ENCODE peak calls at places on chromosomes 2 and 18, in four cellular contexts. One of them, this sample, is unnamed.

GRCh38 chr18:43563780-43564179 is 286.5 kb upstream of the SYT4 start:
- DNase-seq in heart right ventricle: peak
- DNase-seq in OCI-LY7: peak
- DNase-seq in WTC11: no peak
- DNase-seq in this sample: peak

GRCh38 chr2:145771526-145771925 is 1251.6 kb upstream of the ZEB2 start:
- DNase-seq in WTC11: no peak
- DNase-seq in OCI-LY7: peak
- DNase-seq in heart right ventricle: no peak
- DNase-seq in this sample: no peak

GRCh38 chr2:196453613-196454047 is 185.9 kb upstream of the CCDC150 start:
- DNase-seq in WTC11: peak
- DNase-seq in heart right ventricle: peak
- DNase-seq in OCI-LY7: peak
- DNase-seq in this sample: peak

GRCh38 chr18:34647251-34647650 is 62.8 kb upstream of the DTNA start:
- DNase-seq in OCI-LY7: peak
- DNase-seq in WTC11: peak
- DNase-seq in heart right ventricle: no peak
- DNase-seq in this sample: no peak

GRCh38 chr2:177391822-177392372 is 676 bp upstream of the AGPS start:
- DNase-seq in WTC11: no peak
- DNase-seq in heart right ventricle: no peak
- DNase-seq in OCI-LY7: no peak
- DNase-seq in this sample: no peak

GRCh38 chr2:146130290-146130689 is 1610.4 kb upstream of the ZEB2 start:
- DNase-seq in WTC11: no peak
- DNase-seq in OCI-LY7: no peak
- DNase-seq in heart right ventricle: no peak
- DNase-seq in this sample: no peak

GRCh38 chr18:7269903-7270302 is 39.0 kb downstream of the LRRC30 start:
- DNase-seq in OCI-LY7: no peak
- DNase-seq in WTC11: no peak
- DNase-seq in heart right ventricle: no peak
- DNase-seq in this sample: no peak

GRCh38 chr18:79353238-79353637 is 42.5 kb upstream of the NFATC1 start:
- DNase-seq in heart right ventricle: no peak
- DNase-seq in OCI-LY7: no peak
- DNase-seq in WTC11: peak
- DNase-seq in this sample: peak

GRCh38 chr18:25099838-25100393 is 252.1 kb downstream of the ZNF521 start:
- DNase-seq in heart right ventricle: no peak
- DNase-seq in WTC11: no peak
- DNase-seq in OCI-LY7: no peak
- DNase-seq in this sample: no peak

GRCh38 chr2:158740127-158740526 is 55.0 kb upstream of the DAPL1 start:
- DNase-seq in WTC11: no peak
- DNase-seq in OCI-LY7: no peak
- DNase-seq in heart right ventricle: no peak
- DNase-seq in this sample: no peak

GRCh38 chr2:86476092-86476491 is 34.9 kb downstream of the KDM3A start:
- DNase-seq in WTC11: no peak
- DNase-seq in heart right ventricle: no peak
- DNase-seq in OCI-LY7: no peak
- DNase-seq in this sample: no peak

DNA sequence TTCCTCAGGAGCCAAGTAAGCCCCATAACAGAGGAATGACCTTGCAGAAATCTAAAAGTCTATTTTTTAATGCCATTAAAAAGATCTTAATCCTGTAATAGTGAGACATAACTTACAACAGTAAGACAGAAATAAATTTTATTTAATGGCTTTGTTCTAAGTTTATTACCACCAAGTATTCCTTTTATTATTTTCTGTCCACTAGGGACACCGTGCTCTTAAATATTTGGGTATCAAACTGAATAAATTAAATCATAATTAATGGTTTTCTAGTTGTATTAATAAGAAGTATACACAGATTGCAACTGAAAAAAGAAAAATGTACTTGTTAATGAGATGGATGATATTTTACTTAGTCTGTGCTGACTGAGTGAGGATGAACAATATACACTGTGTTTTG is 3.1 kb upstream of the B4GALT6 start:
- DNase-seq in heart right ventricle: no peak
- DNase-seq in OCI-LY7: no peak
- DNase-seq in WTC11: no peak
- DNase-seq in this sample: no peak
- TF ChIP-seq CTCF in heart right ventricle: no peak
- TF ChIP-seq CTCF in OCI-LY7: peak
- TF ChIP-seq CTCF in WTC11: no peak
- TF ChIP-seq CTCF in this sample: peak

DNA sequence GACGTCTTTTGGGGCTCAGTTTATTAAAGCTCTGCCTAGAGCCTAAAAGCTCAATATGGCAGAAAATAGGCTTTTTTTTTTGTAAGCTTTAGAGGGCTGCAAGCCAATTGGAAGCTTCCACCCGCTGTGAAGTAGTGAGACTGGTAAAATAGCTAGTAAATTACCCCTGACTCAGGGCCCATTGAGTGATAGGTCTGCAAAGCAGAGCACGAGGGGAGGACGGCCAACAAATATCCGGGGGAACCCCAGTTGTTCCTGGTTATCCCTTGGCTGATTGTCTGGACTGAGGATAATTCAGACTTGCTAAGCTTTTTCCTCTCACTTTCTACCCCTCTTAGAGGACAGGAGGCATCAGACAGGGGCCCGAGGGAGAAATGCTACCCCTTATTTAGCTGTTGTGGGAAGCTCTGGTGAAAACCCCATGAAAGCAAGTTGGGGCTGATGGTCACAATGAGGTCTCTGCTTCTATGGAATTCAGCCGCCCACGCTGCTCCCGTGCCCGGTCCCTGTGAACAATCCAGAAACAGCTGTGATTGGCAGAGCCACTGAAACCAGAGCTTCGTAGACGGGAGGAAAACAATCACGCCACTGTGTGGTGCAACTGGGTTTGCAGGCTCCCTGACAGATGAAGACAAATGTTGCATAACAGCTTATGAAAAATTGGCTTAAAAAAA is 141.9 kb upstream of the LGALSL start:
- DNase-seq in OCI-LY7: peak
- DNase-seq in heart right ventricle: peak
- DNase-seq in WTC11: no peak
- DNase-seq in this sample: peak
- TF ChIP-seq CTCF in OCI-LY7: peak
- TF ChIP-seq CTCF in heart right ventricle: peak
- TF ChIP-seq CTCF in WTC11: no peak
- TF ChIP-seq CTCF in this sample: no peak

GRCh38 chr2:43022896-43023295 is 203.5 kb downstream of the ZFP36L2 start:
- DNase-seq in OCI-LY7: no peak
- DNase-seq in heart right ventricle: no peak
- DNase-seq in WTC11: no peak
- DNase-seq in this sample: no peak

GRCh38 chr2:43020990-43021677 is 205.3 kb downstream of the ZFP36L2 start:
- DNase-seq in OCI-LY7: no peak
- DNase-seq in heart right ventricle: no peak
- DNase-seq in WTC11: no peak
- DNase-seq in this sample: no peak

GRCh38 chr2:43023791-43024514 is 202.5 kb downstream of the ZFP36L2 start:
- DNase-seq in heart right ventricle: no peak
- DNase-seq in WTC11: no peak
- DNase-seq in OCI-LY7: no peak
- DNase-seq in this sample: no peak

GRCh38 chr2:43020296-43020695 is 206.1 kb downstream of the ZFP36L2 start:
- DNase-seq in OCI-LY7: no peak
- DNase-seq in heart right ventricle: no peak
- DNase-seq in WTC11: no peak
- DNase-seq in this sample: no peak

DNA sequence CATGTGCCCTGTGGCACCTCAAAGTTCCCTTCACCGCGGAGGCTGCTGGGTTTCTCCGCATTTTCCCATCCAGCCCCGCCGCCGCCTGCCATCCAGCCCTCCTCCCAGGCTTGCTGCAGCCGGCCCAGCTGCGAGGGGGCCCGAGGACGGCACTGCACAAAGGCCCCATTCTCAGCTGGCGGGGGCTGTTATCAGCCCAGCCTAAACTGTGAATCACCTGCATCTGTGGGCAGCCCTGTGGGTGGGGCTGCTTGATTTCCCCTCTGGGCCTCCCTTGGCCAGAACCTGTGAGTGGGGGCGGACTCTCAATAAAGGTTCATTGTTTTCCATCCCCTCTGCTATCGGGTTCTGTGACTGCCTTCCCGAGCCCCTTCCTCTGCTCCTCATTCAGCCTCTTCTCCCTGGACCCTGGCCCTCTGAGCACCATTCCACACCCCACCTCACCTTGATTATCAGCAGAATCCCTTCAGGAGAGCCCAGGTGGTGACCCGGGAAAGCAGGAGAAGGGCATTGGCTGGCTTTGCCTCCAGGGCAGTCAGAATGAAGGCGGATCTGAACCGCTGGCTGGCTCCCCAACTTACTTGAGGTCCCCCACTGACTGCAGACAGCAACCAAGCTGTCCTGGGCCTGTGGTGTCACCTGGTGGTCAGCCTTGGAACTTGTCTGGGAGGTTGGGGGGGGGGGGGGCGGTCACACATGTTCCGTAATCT is 204.5 kb downstream of the ZFP36L2 start:
- DNase-seq in OCI-LY7: peak
- DNase-seq in heart right ventricle: no peak
- DNase-seq in WTC11: peak
- DNase-seq in this sample: no peak
- TF ChIP-seq CTCF in OCI-LY7: peak
- TF ChIP-seq CTCF in heart right ventricle: no peak
- TF ChIP-seq CTCF in WTC11: peak
- TF ChIP-seq CTCF in this sample: peak

GRCh38 chr2:78782196-78782595 is 243.3 kb upstream of the REG3G start:
- DNase-seq in WTC11: no peak
- DNase-seq in heart right ventricle: no peak
- DNase-seq in OCI-LY7: no peak
- DNase-seq in this sample: no peak
- TF ChIP-seq CTCF in WTC11: no peak
- TF ChIP-seq CTCF in heart right ventricle: no peak
- TF ChIP-seq CTCF in OCI-LY7: no peak
- TF ChIP-seq CTCF in this sample: no peak

DNA sequence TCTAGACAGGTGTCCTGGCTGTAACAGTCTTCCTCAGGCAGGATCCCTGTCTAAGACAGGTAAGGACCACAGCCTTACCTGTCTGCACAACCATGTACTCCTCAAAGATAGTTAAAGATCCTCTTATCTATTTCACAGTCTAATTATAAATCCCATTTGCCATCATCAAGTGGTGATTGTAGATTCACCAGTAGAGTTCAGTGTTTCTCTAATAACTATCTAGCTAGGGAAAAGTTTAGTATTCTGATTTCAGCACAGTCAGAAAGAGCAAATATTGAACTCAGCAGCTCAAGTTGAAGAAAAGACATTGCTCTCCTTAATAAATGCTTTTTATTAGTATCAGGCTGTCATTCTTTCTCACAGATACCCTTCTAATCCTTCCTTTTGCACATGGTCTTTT is 1305.5 kb upstream of the NXPH2 start:
- DNase-seq in OCI-LY7: no peak
- DNase-seq in heart right ventricle: no peak
- DNase-seq in WTC11: no peak
- DNase-seq in this sample: no peak
- TF ChIP-seq CTCF in OCI-LY7: no peak
- TF ChIP-seq CTCF in heart right ventricle: no peak
- TF ChIP-seq CTCF in WTC11: no peak
- TF ChIP-seq CTCF in this sample: no peak

DNA sequence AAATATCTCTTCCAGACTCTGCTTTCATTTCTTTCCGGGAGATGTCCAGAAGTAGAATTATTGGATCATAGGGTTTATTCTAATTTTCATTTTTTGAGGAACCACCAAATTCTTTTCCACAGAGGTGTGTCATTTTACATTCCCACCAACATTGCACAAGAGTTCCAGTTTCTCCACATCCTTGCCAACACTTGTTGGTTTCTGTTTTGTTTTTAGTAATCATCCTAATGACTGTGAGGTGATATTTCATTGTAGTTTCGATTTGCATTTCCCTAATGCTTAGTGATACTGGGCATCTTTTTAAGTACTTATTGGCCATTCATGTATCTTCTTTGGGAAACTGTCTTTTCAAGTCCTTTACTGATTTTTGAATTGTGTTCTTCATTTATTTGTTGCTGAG is 513.1 kb downstream of the PARD3B start:
- DNase-seq in WTC11: no peak
- DNase-seq in heart right ventricle: no peak
- DNase-seq in OCI-LY7: no peak
- DNase-seq in this sample: no peak
- TF ChIP-seq CTCF in WTC11: no peak
- TF ChIP-seq CTCF in heart right ventricle: no peak
- TF ChIP-seq CTCF in OCI-LY7: no peak
- TF ChIP-seq CTCF in this sample: no peak

GRCh38 chr2:118855451-118856279 is 8.2 kb upstream of the EN1 start:
- DNase-seq in WTC11: peak
- DNase-seq in heart right ventricle: peak
- DNase-seq in OCI-LY7: peak
- DNase-seq in this sample: peak
- TF ChIP-seq CTCF in WTC11: peak
- TF ChIP-seq CTCF in heart right ventricle: peak
- TF ChIP-seq CTCF in OCI-LY7: peak
- TF ChIP-seq CTCF in this sample: peak

GRCh38 chr2:55157474-55157884 is 74.6 kb downstream of the CLHC1 start:
- DNase-seq in heart right ventricle: no peak
- DNase-seq in WTC11: no peak
- DNase-seq in OCI-LY7: no peak
- DNase-seq in this sample: no peak
- TF ChIP-seq CTCF in heart right ventricle: no peak
- TF ChIP-seq CTCF in WTC11: no peak
- TF ChIP-seq CTCF in OCI-LY7: no peak
- TF ChIP-seq CTCF in this sample: no peak

GRCh38 chr2:73176881-73177644 is 25.3 kb upstream of the NOTO start:
- DNase-seq in OCI-LY7: peak
- DNase-seq in WTC11: peak
- DNase-seq in heart right ventricle: peak
- DNase-seq in this sample: peak
- TF ChIP-seq CTCF in OCI-LY7: peak
- TF ChIP-seq CTCF in WTC11: peak
- TF ChIP-seq CTCF in heart right ventricle: peak
- TF ChIP-seq CTCF in this sample: peak

DNA sequence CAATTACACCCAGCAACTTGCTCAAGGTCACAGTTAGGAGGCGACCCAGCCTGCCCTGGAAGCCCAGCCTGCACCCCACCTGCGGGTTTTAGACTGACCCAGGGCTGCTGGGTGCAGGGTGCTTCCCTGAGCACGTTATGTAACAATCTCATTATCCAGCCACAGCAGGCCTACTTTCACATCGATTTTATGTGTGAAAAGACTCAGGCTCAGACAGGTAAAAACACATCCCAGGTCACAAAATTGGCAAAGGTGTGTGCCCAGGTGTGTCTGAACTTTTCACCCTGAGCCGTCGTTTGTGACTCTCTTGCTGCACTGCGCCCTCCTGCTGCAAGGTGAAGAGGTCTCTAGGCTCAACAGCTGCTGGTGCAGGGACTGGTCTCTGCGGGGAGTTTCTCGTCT is 668.2 kb upstream of the HS6ST1 start:
- DNase-seq in WTC11: no peak
- DNase-seq in heart right ventricle: no peak
- DNase-seq in OCI-LY7: no peak
- DNase-seq in this sample: no peak
- TF ChIP-seq CTCF in WTC11: no peak
- TF ChIP-seq CTCF in heart right ventricle: no peak
- TF ChIP-seq CTCF in OCI-LY7: no peak
- TF ChIP-seq CTCF in this sample: no peak

This sample was measured in nephron progenitor cell.